ENCODE peak calls at places on chromosome 4, in five cellular contexts. D is nucleus accumbens; Q is Calu3; A is activated CD4-positive, alpha-beta T cell treated with anti-CD3 and anti-CD28 coated beads for 24 hours; Y is Panc1. C is an unnamed sample.

GRCh38 chr4:76752911-76753494 is 144.9 kb downstream of the SOWAHB start:
- DNase-seq in Y (no peak), D (no peak), A (no peak), Q (no peak), C (peak)

GRCh38 chr4:100421356-100421978 is 96.4 kb downstream of the EMCN start:
- DNase-seq in A (no peak), Q (no peak), Y (no peak), D (no peak), C (peak)

GRCh38 chr4:10069065-10069626 is 47.5 kb downstream of the WDR1 start:
- DNase-seq in D (no peak), Y (no peak), Q (no peak), A (no peak), C (no peak)

GRCh38 chr4:170400346-170400745 is 310.6 kb upstream of the AADAT start:
- DNase-seq in Y (no peak), A (no peak), Q (no peak), D (no peak), C (no peak)

GRCh38 chr4:23268072-23268771 is 575.5 kb downstream of the GBA3 start:
- DNase-seq in D (no peak), A (no peak), Q (no peak), Y (no peak), C (no peak)

GRCh38 chr4:137360701-137361213 is 171.5 kb downstream of the PCDH18 start:
- DNase-seq in Y (no peak), A (no peak), Q (no peak), D (no peak), C (no peak)

GRCh38 chr4:75710246-75710645 is 14.1 kb upstream of the USO1 start:
- DNase-seq in D (no peak), A (no peak), Y (no peak), Q (no peak), C (no peak)

GRCh38 chr4:23685481-23685880 is 204.4 kb downstream of the PPARGC1A start:
- DNase-seq in Q (no peak), D (no peak), Y (no peak), A (no peak), C (no peak)

GRCh38 chr4:182593864-182594263 is 323.3 kb downstream of the DCTD start:
- DNase-seq in A (no peak), D (no peak), Q (no peak), Y (no peak), C (no peak)

GRCh38 chr4:74503580-74503979 is 58.6 kb downstream of the AREG start:
- DNase-seq in D (no peak), Q (no peak), Y (no peak), A (no peak), C (no peak)

GRCh38 chr4:87911252-87911774 is 64.2 kb upstream of the SPP1 start:
- DNase-seq in Q (peak), D (no peak), A (no peak), Y (no peak), C (no peak)

GRCh38 chr4:182206266-182206665 is 36.9 kb upstream of the TENM3 start:
- DNase-seq in D (no peak), A (no peak), Q (no peak), Y (no peak), C (no peak)

GRCh38 chr4:19880205-19880604 is 371.5 kb upstream of the SLIT2 start:
- DNase-seq in A (no peak), Q (no peak), D (no peak), Y (no peak), C (no peak)

GRCh38 chr4:78481180-78481579 is 70.4 kb upstream of the ANXA3 start:
- DNase-seq in A (no peak), Q (no peak), Y (no peak), D (no peak), C (no peak)

GRCh38 chr4:55345980-55346850 is at the start of gene SRD5A3:
- DNase-seq in D (peak), Q (peak), A (peak), Y (peak), C (peak)

GRCh38 chr4:173301518-173302201 is 32.5 kb downstream of the HMGB2 start:
- DNase-seq in Q (peak), A (no peak), D (no peak), Y (no peak), C (peak)

GRCh38 chr4:109462297-109462696 is 28.7 kb downstream of the SEC24B start:
- DNase-seq in A (no peak), D (no peak), Q (no peak), Y (no peak), C (no peak)

GRCh38 chr4:111952708-111953107 is 192.5 kb upstream of the FAM241A start:
- DNase-seq in Q (no peak), D (no peak), Y (no peak), A (no peak), C (no peak)

GRCh38 chr4:106019771-106020170 is 124.5 kb downstream of the NPNT start:
- DNase-seq in D (no peak), A (no peak), Y (no peak), Q (no peak), C (no peak)

GRCh38 chr4:136329042-136329662 is 1203.1 kb downstream of the PCDH18 start:
- DNase-seq in A (no peak), Q (no peak), Y (no peak), D (no peak), C (no peak)

GRCh38 chr4:184318852-184319251 is 101.2 kb upstream of the ENPP6 start:
- DNase-seq in A (no peak), Q (no peak), Y (no peak), D (no peak), C (no peak)

GRCh38 chr4:95761441-95761840 is 78.5 kb upstream of the PDHA2 start:
- DNase-seq in Q (no peak), Y (no peak), A (no peak), D (no peak), C (no peak)

GRCh38 chr4:122017296-122017695 is 65.4 kb upstream of the TRPC3 start:
- DNase-seq in D (no peak), Y (no peak), Q (no peak), A (no peak), C (no peak)

GRCh38 chr4:117134386-117134785 is 49.0 kb upstream of the TRAM1L1 start:
- DNase-seq in A (no peak), Q (peak), Y (peak), D (no peak), C (peak)

GRCh38 chr4:15882675-15883086 is 55.9 kb downstream of the FGFBP1 start:
- DNase-seq in Y (peak), D (no peak), A (peak), Q (peak), C (peak)

GRCh38 chr4:114474401-114474800 is 124.2 kb upstream of the UGT8 start:
- DNase-seq in Y (no peak), D (no peak), Q (no peak), A (no peak), C (no peak)

GRCh38 chr4:154407483-154407882 is 84.1 kb downstream of the DCHS2 start:
- DNase-seq in Q (no peak), Y (no peak), D (no peak), A (no peak), C (no peak)

GRCh38 chr4:140305053-140305452 is 68.4 kb upstream of the SCOC start:
- DNase-seq in A (no peak), Y (no peak), Q (no peak), D (no peak), C (no peak)

GRCh38 chr4:141120036-141120593 is 13.2 kb downstream of the RNF150 start:
- DNase-seq in Q (no peak), D (no peak), Y (no peak), A (no peak), C (no peak)

GRCh38 chr4:70721747-70722146 is at the start of gene RUFY3:
- DNase-seq in Q (no peak), A (no peak), Y (no peak), D (peak), C (peak)

GRCh38 chr4:183873389-183874185 is 31.5 kb upstream of the STOX2 start:
- DNase-seq in A (no peak), Y (no peak), D (no peak), Q (no peak), C (peak)

GRCh38 chr4:16269742-16270522 is 43.7 kb upstream of the TAPT1 start:
- DNase-seq in Q (no peak), A (no peak), D (no peak), Y (no peak), C (no peak)

GRCh38 chr4:41865981-41866798 is 69.0 kb upstream of the TMEM33 start:
- DNase-seq in Y (no peak), D (no peak), Q (no peak), A (no peak), C (no peak)

C was measured in G401.